ENCODE peak calls at places on chromosomes 1 and 21, in nine cellular contexts. One of them, this sample, is unnamed.

GRCh38 chr1:203682401-203683383 is 56.1 kb downstream of the ATP2B4 start:
- DNase-seq in tibial nerve: no peak
- DNase-seq in NCI-H2171: no peak
- DNase-seq in endothelial cell: peak
- DNase-seq in glutamatergic neuron: no peak
- DNase-seq in nucleus accumbens: no peak
- DNase-seq in AG04450: no peak
- DNase-seq in T-cell: peak
- DNase-seq in retina: no peak
- DNase-seq in this sample: peak

GRCh38 chr1:190453550-190453949 is 24.1 kb downstream of the BRINP3 start:
- DNase-seq in tibial nerve: no peak
- DNase-seq in NCI-H2171: no peak
- DNase-seq in endothelial cell: no peak
- DNase-seq in glutamatergic neuron: no peak
- DNase-seq in nucleus accumbens: no peak
- DNase-seq in AG04450: no peak
- DNase-seq in T-cell: no peak
- DNase-seq in retina: no peak
- DNase-seq in this sample: no peak

GRCh38 chr1:229130028-229130668 is 140.8 kb upstream of the RAB4A start:
- DNase-seq in tibial nerve: peak
- DNase-seq in NCI-H2171: no peak
- DNase-seq in endothelial cell: peak
- DNase-seq in glutamatergic neuron: no peak
- DNase-seq in nucleus accumbens: no peak
- DNase-seq in AG04450: no peak
- DNase-seq in T-cell: peak
- DNase-seq in retina: no peak
- DNase-seq in this sample: no peak

GRCh38 chr21:29145354-29145782 is 14.9 kb downstream of the MAP3K7CL start:
- DNase-seq in tibial nerve: no peak
- DNase-seq in NCI-H2171: peak
- DNase-seq in endothelial cell: no peak
- DNase-seq in glutamatergic neuron: no peak
- DNase-seq in nucleus accumbens: no peak
- DNase-seq in AG04450: peak
- DNase-seq in T-cell: no peak
- DNase-seq in retina: no peak
- DNase-seq in this sample: peak

GRCh38 chr1:24996983-24997893 is 67.2 kb upstream of the RUNX3 start:
- DNase-seq in tibial nerve: no peak
- DNase-seq in NCI-H2171: no peak
- DNase-seq in endothelial cell: no peak
- DNase-seq in glutamatergic neuron: peak
- DNase-seq in nucleus accumbens: no peak
- DNase-seq in AG04450: no peak
- DNase-seq in T-cell: peak
- DNase-seq in retina: no peak
- DNase-seq in this sample: no peak

GRCh38 chr1:3209201-3209600 is 140.2 kb downstream of the PRDM16 start:
- DNase-seq in tibial nerve: no peak
- DNase-seq in NCI-H2171: no peak
- DNase-seq in endothelial cell: no peak
- DNase-seq in glutamatergic neuron: no peak
- DNase-seq in nucleus accumbens: no peak
- DNase-seq in AG04450: no peak
- DNase-seq in T-cell: no peak
- DNase-seq in retina: no peak
- DNase-seq in this sample: no peak

GRCh38 chr21:32524010-32524719 is 61.2 kb downstream of the TCP10L start:
- DNase-seq in tibial nerve: no peak
- DNase-seq in NCI-H2171: no peak
- DNase-seq in endothelial cell: peak
- DNase-seq in glutamatergic neuron: no peak
- DNase-seq in nucleus accumbens: no peak
- DNase-seq in AG04450: no peak
- DNase-seq in T-cell: no peak
- DNase-seq in retina: peak
- DNase-seq in this sample: peak

GRCh38 chr1:57003398-57004139 is 37.8 kb upstream of the C8B start:
- DNase-seq in tibial nerve: no peak
- DNase-seq in NCI-H2171: no peak
- DNase-seq in endothelial cell: no peak
- DNase-seq in glutamatergic neuron: no peak
- DNase-seq in nucleus accumbens: no peak
- DNase-seq in AG04450: no peak
- DNase-seq in T-cell: no peak
- DNase-seq in retina: no peak
- DNase-seq in this sample: no peak

This sample was measured in HT1080.